ENCODE peak calls at places on chromosomes 16 and 17, in five cellular contexts. One of them, this sample, is unnamed.

GRCh38 chr17:34580685-34581445 is 1.5 kb downstream of the TMEM132E start:
- DNase-seq in A549: no peak
- DNase-seq in K562: peak
- DNase-seq in GM12878: no peak
- DNase-seq in HepG2: no peak
- DNase-seq in this sample: peak

GRCh38 chr16:50428116-50428515 is 59.3 kb upstream of the BRD7 start:
- DNase-seq in A549: no peak
- DNase-seq in K562: no peak
- DNase-seq in GM12878: no peak
- DNase-seq in HepG2: no peak
- DNase-seq in this sample: no peak

GRCh38 chr16:11156401-11156800 is 99.6 kb downstream of the SOCS1 start:
- DNase-seq in A549: no peak
- DNase-seq in K562: no peak
- DNase-seq in GM12878: no peak
- DNase-seq in HepG2: no peak
- DNase-seq in this sample: no peak

GRCh38 chr17:19377602-19378415 is 489 bp upstream of the MAPK7 start:
- DNase-seq in A549: peak
- DNase-seq in K562: peak
- DNase-seq in GM12878: peak
- DNase-seq in HepG2: peak
- DNase-seq in this sample: peak

GRCh38 chr16:82027629-82028035 is 7.4 kb upstream of the HSD17B2 start:
- DNase-seq in A549: no peak
- DNase-seq in K562: no peak
- DNase-seq in GM12878: no peak
- DNase-seq in HepG2: no peak
- DNase-seq in this sample: no peak

GRCh38 chr17:59357219-59357699 is 25.8 kb downstream of the YPEL2 start:
- DNase-seq in A549: no peak
- DNase-seq in K562: no peak
- DNase-seq in GM12878: no peak
- DNase-seq in HepG2: no peak
- DNase-seq in this sample: no peak

GRCh38 chr17:49762148-49762941 is 1.6 kb downstream of the FAM117A start:
- DNase-seq in A549: no peak
- DNase-seq in K562: no peak
- DNase-seq in GM12878: no peak
- DNase-seq in HepG2: no peak
- DNase-seq in this sample: no peak

GRCh38 chr17:41547921-41548843 is 20.1 kb upstream of the KRT19 start:
- DNase-seq in A549: peak
- DNase-seq in K562: peak
- DNase-seq in GM12878: no peak
- DNase-seq in HepG2: no peak
- DNase-seq in this sample: peak

GRCh38 chr17:27551701-27552466 is 79.1 kb upstream of the LGALS9 start:
- DNase-seq in A549: peak
- DNase-seq in K562: no peak
- DNase-seq in GM12878: no peak
- DNase-seq in HepG2: peak
- DNase-seq in this sample: no peak

GRCh38 chr17:36590082-36590481 is 1.6 kb upstream of the DHRS11 start:
- DNase-seq in A549: no peak
- DNase-seq in K562: peak
- DNase-seq in GM12878: no peak
- DNase-seq in HepG2: no peak
- DNase-seq in this sample: no peak

GRCh38 chr17:52136173-52136572 is 22.3 kb downstream of the CA10 start:
- DNase-seq in A549: no peak
- DNase-seq in K562: no peak
- DNase-seq in GM12878: no peak
- DNase-seq in HepG2: no peak
- DNase-seq in this sample: no peak

GRCh38 chr17:81086789-81087551 is 52.0 kb downstream of the BAIAP2 start:
- DNase-seq in A549: no peak
- DNase-seq in K562: no peak
- DNase-seq in GM12878: no peak
- DNase-seq in HepG2: no peak
- DNase-seq in this sample: no peak

GRCh38 chr17:75182569-75183436 is at the start of gene SUMO2:
- DNase-seq in A549: peak
- DNase-seq in K562: peak
- DNase-seq in GM12878: peak
- DNase-seq in HepG2: peak
- DNase-seq in this sample: peak

GRCh38 chr16:2497116-2497630 is 16.6 kb upstream of the ATP6V0C start:
- DNase-seq in A549: no peak
- DNase-seq in K562: peak
- DNase-seq in GM12878: no peak
- DNase-seq in HepG2: no peak
- DNase-seq in this sample: no peak

GRCh38 chr17:7293131-7293557 is 1.3 kb downstream of the YBX2 start:
- DNase-seq in A549: no peak
- DNase-seq in K562: peak
- DNase-seq in GM12878: no peak
- DNase-seq in HepG2: no peak
- DNase-seq in this sample: no peak

GRCh38 chr16:24848065-24848464 is 2.3 kb downstream of the SLC5A11 start:
- DNase-seq in A549: no peak
- DNase-seq in K562: no peak
- DNase-seq in GM12878: no peak
- DNase-seq in HepG2: no peak
- DNase-seq in this sample: no peak

GRCh38 chr17:57948555-57949420 is 6.4 kb downstream of the CUEDC1 start:
- DNase-seq in A549: peak
- DNase-seq in K562: no peak
- DNase-seq in GM12878: no peak
- DNase-seq in HepG2: no peak
- DNase-seq in this sample: no peak

GRCh38 chr16:57540387-57540786 is 2.1 kb upstream of the ADGRG5 start:
- DNase-seq in A549: no peak
- DNase-seq in K562: no peak
- DNase-seq in GM12878: no peak
- DNase-seq in HepG2: no peak
- DNase-seq in this sample: no peak

GRCh38 chr17:18141210-18141803 is 32.8 kb downstream of the MYO15A start:
- DNase-seq in A549: peak
- DNase-seq in K562: peak
- DNase-seq in GM12878: no peak
- DNase-seq in HepG2: peak
- DNase-seq in this sample: no peak

GRCh38 chr16:16138034-16138635 is 85.2 kb downstream of the ABCC6 start:
- DNase-seq in A549: no peak
- DNase-seq in K562: no peak
- DNase-seq in GM12878: no peak
- DNase-seq in HepG2: no peak
- DNase-seq in this sample: no peak

GRCh38 chr17:41061969-41062368 is 2.1 kb upstream of the KRTAP2-3 start:
- DNase-seq in A549: peak
- DNase-seq in K562: no peak
- DNase-seq in GM12878: no peak
- DNase-seq in HepG2: peak
- DNase-seq in this sample: no peak

GRCh38 chr16:2609827-2610470 is 72.1 kb downstream of the PDPK1 start:
- DNase-seq in A549: no peak
- DNase-seq in K562: no peak
- DNase-seq in GM12878: no peak
- DNase-seq in HepG2: no peak
- DNase-seq in this sample: no peak

GRCh38 chr17:64154321-64155089 is 24.6 kb upstream of the ERN1 start:
- DNase-seq in A549: no peak
- DNase-seq in K562: no peak
- DNase-seq in GM12878: no peak
- DNase-seq in HepG2: no peak
- DNase-seq in this sample: no peak

GRCh38 chr16:81369888-81370504 is 55.2 kb downstream of the GAN start:
- DNase-seq in A549: no peak
- DNase-seq in K562: no peak
- DNase-seq in GM12878: peak
- DNase-seq in HepG2: no peak
- DNase-seq in this sample: no peak

GRCh38 chr16:24685539-24686432 is 43.7 kb upstream of the TNRC6A start:
- DNase-seq in A549: peak
- DNase-seq in K562: no peak
- DNase-seq in GM12878: no peak
- DNase-seq in HepG2: peak
- DNase-seq in this sample: peak

GRCh38 chr17:51407576-51407975 is 147.2 kb downstream of the UTP18 start:
- DNase-seq in A549: no peak
- DNase-seq in K562: no peak
- DNase-seq in GM12878: no peak
- DNase-seq in HepG2: no peak
- DNase-seq in this sample: no peak

GRCh38 chr16:58236231-58236690 is 38.4 kb upstream of the CSNK2A2 start:
- DNase-seq in A549: peak
- DNase-seq in K562: peak
- DNase-seq in GM12878: no peak
- DNase-seq in HepG2: peak
- DNase-seq in this sample: peak

GRCh38 chr17:52159159-52159809 is 770 bp upstream of the CA10 start:
- DNase-seq in A549: no peak
- DNase-seq in K562: no peak
- DNase-seq in GM12878: no peak
- DNase-seq in HepG2: no peak
- DNase-seq in this sample: no peak

DNA sequence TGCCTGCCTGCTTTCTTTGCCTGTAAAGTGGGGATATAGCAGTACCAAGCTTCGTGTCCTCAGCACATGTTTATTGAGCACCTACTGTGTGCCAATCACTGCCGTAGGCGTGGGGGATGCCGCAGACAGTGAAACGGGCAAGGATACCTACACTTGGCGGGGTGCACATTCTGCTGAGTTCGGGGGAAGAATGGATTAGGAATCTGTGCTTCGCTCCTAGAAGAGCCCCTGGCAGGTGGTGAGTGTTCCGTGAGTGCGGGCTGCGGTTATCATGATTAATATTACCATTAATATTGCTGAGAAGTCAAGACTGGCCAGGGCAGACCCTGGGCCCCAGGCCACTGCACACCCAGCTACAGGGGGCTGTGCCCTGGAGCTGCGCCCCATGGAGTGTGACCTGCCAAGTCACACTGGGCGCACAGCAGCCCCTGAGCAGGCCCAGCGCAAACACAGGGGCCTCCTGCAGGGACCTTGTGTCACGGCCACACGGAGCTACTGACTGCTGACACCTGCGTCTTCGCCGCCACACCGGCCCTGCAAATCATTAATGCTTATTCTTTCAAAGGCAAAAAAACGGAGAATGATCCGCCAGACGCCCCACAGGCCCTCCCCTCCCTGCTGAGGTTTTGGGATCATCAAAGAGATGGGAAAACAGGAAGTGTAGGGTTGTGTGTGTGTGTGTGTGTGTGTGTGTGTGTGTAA is 213.4 kb upstream of the GSE1 start:
- DNase-seq in A549: no peak
- DNase-seq in K562: no peak
- DNase-seq in GM12878: no peak
- DNase-seq in HepG2: no peak
- DNase-seq in this sample: peak
- TF ChIP-seq ESRRA in A549: no peak
- TF ChIP-seq ESRRA in K562: no peak
- TF ChIP-seq ESRRA in GM12878: no peak
- TF ChIP-seq ESRRA in HepG2: no peak
- TF ChIP-seq ESRRA in this sample: no peak

DNA sequence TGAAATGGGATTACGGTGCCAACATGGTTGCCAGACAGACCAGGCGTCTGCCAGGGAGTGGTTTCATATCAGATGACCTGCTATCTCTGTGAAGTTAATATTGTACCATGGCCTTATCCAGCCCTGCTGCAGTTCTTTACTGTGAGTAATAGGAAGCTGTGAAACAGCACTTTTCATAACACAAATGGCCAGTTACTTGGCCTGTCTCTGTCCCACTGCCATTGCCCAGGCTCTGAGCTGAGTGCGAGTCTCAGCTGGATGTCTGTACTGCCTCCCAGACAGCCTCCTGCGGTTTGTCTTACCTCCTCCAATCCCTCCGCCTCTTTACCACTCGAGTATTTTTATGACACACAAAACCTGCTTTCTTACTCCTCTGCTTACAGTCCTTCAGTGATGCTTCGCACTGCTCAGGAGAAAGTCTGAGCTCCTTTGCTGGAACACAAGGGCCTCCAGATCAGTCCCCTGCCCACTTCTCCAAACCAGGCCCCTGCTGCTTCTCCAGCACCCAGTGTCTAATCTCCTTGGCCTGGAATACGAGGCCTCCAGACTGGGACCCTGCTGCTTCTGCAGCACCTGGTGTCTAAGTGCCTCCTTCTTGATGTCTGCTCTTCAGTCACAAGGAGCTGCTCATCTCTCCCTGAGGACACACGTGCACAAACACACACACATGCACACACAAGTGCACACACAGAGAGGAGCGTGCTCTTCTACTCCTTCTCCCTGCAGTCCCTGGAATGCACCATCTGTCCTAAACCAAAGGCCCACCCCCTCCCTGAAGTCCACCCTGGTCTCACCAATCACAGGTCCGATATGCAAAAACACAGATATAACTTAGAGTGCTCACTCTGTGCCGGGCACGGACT is 17.1 kb upstream of the RHOT1 start:
- DNase-seq in A549: peak
- DNase-seq in K562: no peak
- DNase-seq in GM12878: no peak
- DNase-seq in HepG2: no peak
- DNase-seq in this sample: no peak
- TF ChIP-seq ESRRA in A549: no peak
- TF ChIP-seq ESRRA in K562: no peak
- TF ChIP-seq ESRRA in GM12878: no peak
- TF ChIP-seq ESRRA in HepG2: no peak
- TF ChIP-seq ESRRA in this sample: no peak

GRCh38 chr17:11900655-11901054 is 96.6 kb downstream of the ZNF18 start:
- DNase-seq in A549: no peak
- DNase-seq in K562: no peak
- DNase-seq in GM12878: no peak
- DNase-seq in HepG2: no peak
- DNase-seq in this sample: no peak

GRCh38 chr17:11899494-11899893 is 97.8 kb downstream of the ZNF18 start:
- DNase-seq in A549: no peak
- DNase-seq in K562: peak
- DNase-seq in GM12878: no peak
- DNase-seq in HepG2: no peak
- DNase-seq in this sample: no peak

GRCh38 chr17:11900103-11900502 is 97.2 kb downstream of the ZNF18 start:
- DNase-seq in A549: no peak
- DNase-seq in K562: no peak
- DNase-seq in GM12878: no peak
- DNase-seq in HepG2: no peak
- DNase-seq in this sample: no peak

GRCh38 chr17:11896199-11896598 is 101.1 kb downstream of the ZNF18 start:
- DNase-seq in A549: no peak
- DNase-seq in K562: no peak
- DNase-seq in GM12878: no peak
- DNase-seq in HepG2: no peak
- DNase-seq in this sample: no peak

GRCh38 chr17:11898526-11899235 is 98.6 kb downstream of the ZNF18 start:
- DNase-seq in A549: no peak
- DNase-seq in K562: no peak
- DNase-seq in GM12878: no peak
- DNase-seq in HepG2: no peak
- DNase-seq in this sample: no peak
- TF ChIP-seq ESRRA in A549: no peak
- TF ChIP-seq ESRRA in K562: no peak
- TF ChIP-seq ESRRA in GM12878: no peak
- TF ChIP-seq ESRRA in HepG2: no peak
- TF ChIP-seq ESRRA in this sample: no peak

GRCh38 chr17:68239967-68240366 is 7.9 kb upstream of the AMZ2 start:
- DNase-seq in A549: no peak
- DNase-seq in K562: no peak
- DNase-seq in GM12878: no peak
- DNase-seq in HepG2: no peak
- DNase-seq in this sample: no peak
- TF ChIP-seq ESRRA in A549: no peak
- TF ChIP-seq ESRRA in K562: no peak
- TF ChIP-seq ESRRA in GM12878: no peak
- TF ChIP-seq ESRRA in HepG2: no peak
- TF ChIP-seq ESRRA in this sample: no peak